ENCODE peak calls at places on chromosomes 16 and 17, in six cellular contexts. S is left lung, B is A549, Q is upper lobe of left lung, O is MCF 10A, M is ascending aorta. N is an unnamed sample.

GRCh38 chr17:7211512-7212277 is 7.9 kb downstream of the DLG4 start:
- DNase-seq in S (no peak), B (no peak), Q (no peak), O (no peak), M (no peak), N (no peak)

GRCh38 chr17:74807925-74808324 is 31.8 kb upstream of the NAT9 start:
- DNase-seq in S (no peak), B (no peak), Q (no peak), O (no peak), M (no peak), N (no peak)

GRCh38 chr17:61474235-61474927 is 22.2 kb downstream of the TBX4 start:
- DNase-seq in S (peak), B (no peak), Q (no peak), O (peak), M (no peak), N (no peak)

GRCh38 chr17:68861602-68862001 is 93.6 kb downstream of the ABCA8 start:
- DNase-seq in S (no peak), B (no peak), Q (no peak), O (no peak), M (no peak), N (no peak)

GRCh38 chr16:57373117-57373947 is 1.0 kb downstream of the CX3CL1 start:
- DNase-seq in S (no peak), B (no peak), Q (no peak), O (no peak), M (no peak), N (no peak)

GRCh38 chr16:72481419-72481818 is 309.5 kb upstream of the PMFBP1 start:
- DNase-seq in S (no peak), B (no peak), Q (no peak), O (peak), M (no peak), N (no peak)

GRCh38 chr17:37019745-37020129 is 71.0 kb downstream of the AATF start:
- DNase-seq in S (no peak), B (no peak), Q (no peak), O (no peak), M (no peak), N (no peak)

GRCh38 chr17:47742319-47743181 is 9.5 kb downstream of the TBX21 start:
- DNase-seq in S (no peak), B (no peak), Q (peak), O (no peak), M (peak), N (peak)

GRCh38 chr17:1511756-1512321 is 4.6 kb downstream of the INPP5K start:
- DNase-seq in S (no peak), B (no peak), Q (no peak), O (peak), M (peak), N (no peak)

GRCh38 chr17:28295677-28296578 is 23.1 kb upstream of the TMEM97 start:
- DNase-seq in S (no peak), B (no peak), Q (no peak), O (no peak), M (no peak), N (no peak)

GRCh38 chr16:77093999-77094398 is 97.0 kb upstream of the MON1B start:
- DNase-seq in S (no peak), B (no peak), Q (no peak), O (no peak), M (no peak), N (no peak)

GRCh38 chr16:61194573-61194972 is 841.7 kb downstream of the CDH8 start:
- DNase-seq in S (no peak), B (no peak), Q (no peak), O (no peak), M (no peak), N (no peak)

GRCh38 chr16:55622930-55623561 is 32.7 kb upstream of the SLC6A2 start:
- DNase-seq in S (no peak), B (peak), Q (peak), O (peak), M (no peak), N (no peak)

GRCh38 chr16:77951788-77952187 is 70.6 kb upstream of the CLEC3A start:
- DNase-seq in S (no peak), B (peak), Q (no peak), O (peak), M (no peak), N (no peak)

GRCh38 chr17:28657756-28658155 is 4.0 kb downstream of the SDF2 start:
- DNase-seq in S (no peak), B (no peak), Q (no peak), O (no peak), M (no peak), N (no peak)

GRCh38 chr17:4998666-4999428 is 1.1 kb downstream of the KIF1C start:
- DNase-seq in S (no peak), B (peak), Q (peak), O (no peak), M (no peak), N (no peak)

GRCh38 chr16:81920498-81920897 is 90.8 kb downstream of the SDR42E1 start:
- DNase-seq in S (no peak), B (no peak), Q (no peak), O (no peak), M (no peak), N (no peak)

GRCh38 chr17:19718613-19719364 is 2.4 kb upstream of the SLC47A2 start:
- DNase-seq in S (peak), B (no peak), Q (no peak), O (peak), M (no peak), N (no peak)

GRCh38 chr16:48536600-48537200 is 73.3 kb downstream of the N4BP1 start:
- DNase-seq in S (peak), B (no peak), Q (no peak), O (no peak), M (no peak), N (peak)

GRCh38 chr17:78058001-78058400 is 70.6 kb downstream of the TMC6 start:
- DNase-seq in S (no peak), B (no peak), Q (no peak), O (no peak), M (no peak), N (no peak)

GRCh38 chr17:1713878-1714487 is 3.8 kb upstream of the TLCD2 start:
- DNase-seq in S (no peak), B (peak), Q (peak), O (peak), M (peak), N (no peak)

GRCh38 chr17:8789743-8790142 is 9.4 kb downstream of the MFSD6L start:
- DNase-seq in S (no peak), B (no peak), Q (no peak), O (no peak), M (no peak), N (no peak)

GRCh38 chr17:45729284-45729907 is 54.7 kb upstream of the CRHR1 start:
- DNase-seq in S (no peak), B (no peak), Q (no peak), O (no peak), M (no peak), N (no peak)

GRCh38 chr16:62041401-62041800 is 5.2 kb upstream of the CDH8 start:
- DNase-seq in S (no peak), B (peak), Q (no peak), O (peak), M (no peak), N (no peak)

GRCh38 chr16:8519643-8520042 is 70.7 kb downstream of the TMEM114 start:
- DNase-seq in S (no peak), B (no peak), Q (no peak), O (no peak), M (no peak), N (no peak)

GRCh38 chr17:14080847-14081251 is 11.5 kb downstream of the COX10 start:
- DNase-seq in S (no peak), B (no peak), Q (no peak), O (no peak), M (no peak), N (no peak)

GRCh38 chr17:64505320-64506200 is 529 bp downstream of the DDX5 start:
- DNase-seq in S (peak), B (peak), Q (peak), O (peak), M (peak), N (peak)

GRCh38 chr17:82302498-82302963 is 14.9 kb downstream of the CD7 start:
- DNase-seq in S (no peak), B (no peak), Q (peak), O (no peak), M (no peak), N (no peak)

GRCh38 chr16:47477680-47478079 is 16.5 kb downstream of the PHKB start:
- DNase-seq in S (no peak), B (no peak), Q (no peak), O (peak), M (no peak), N (no peak)

GRCh38 chr16:46899443-46900143 is 15.4 kb downstream of the GPT2 start:
- DNase-seq in S (no peak), B (no peak), Q (peak), O (no peak), M (no peak), N (no peak)

GRCh38 chr16:83002351-83003334 is 375.9 kb downstream of the CDH13 start:
- DNase-seq in S (no peak), B (no peak), Q (no peak), O (peak), M (no peak), N (no peak)

DNA sequence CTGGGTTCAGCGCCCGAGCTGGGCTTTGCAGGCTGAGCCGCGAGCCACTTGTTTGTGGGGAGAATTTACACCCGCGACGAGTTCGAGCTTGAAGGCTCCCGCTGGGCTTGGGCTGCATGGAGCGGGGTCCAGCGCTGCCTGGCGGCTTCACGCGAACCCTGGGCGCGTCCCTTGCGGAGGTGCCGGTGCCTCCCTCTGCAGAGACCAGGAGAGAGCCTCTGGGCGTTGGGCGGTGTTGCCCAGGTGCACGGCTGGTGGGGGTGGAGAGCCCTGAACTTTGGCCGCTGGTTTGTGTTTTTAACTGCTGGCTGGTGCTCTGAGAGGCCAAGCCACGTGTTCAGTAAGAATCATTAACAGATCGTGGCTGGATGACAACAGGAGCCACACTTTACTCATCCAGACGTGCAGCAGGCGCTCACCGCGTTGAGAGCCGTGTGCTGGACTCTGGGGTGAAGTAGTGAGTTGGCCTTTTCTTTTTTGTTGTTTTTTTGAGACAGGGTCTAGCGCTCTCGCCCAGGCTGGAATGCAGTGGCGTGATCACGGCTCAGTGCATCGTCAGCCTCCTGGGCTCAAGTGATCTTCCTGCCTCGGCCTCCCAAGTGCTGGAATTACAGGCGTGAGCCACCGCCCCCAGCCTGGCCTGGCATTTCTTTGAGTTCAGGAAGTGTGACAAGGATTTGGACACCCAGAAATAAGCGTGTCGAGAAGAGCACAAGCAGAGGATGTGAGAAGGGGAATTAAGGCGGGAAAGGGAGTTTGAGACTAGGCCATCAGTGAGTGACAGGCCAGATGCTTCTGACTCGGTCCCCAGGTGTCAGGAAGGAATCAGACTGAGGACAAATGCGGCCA is 827 bp downstream of the CDK10 start:
- DNase-seq in S (no peak), B (peak), Q (no peak), O (peak), M (no peak), N (no peak)
- TF ChIP-seq CTCF in S (no peak), B (no peak), Q (no peak), O (no peak), M (no peak), N (no peak)

GRCh38 chr16:74817851-74818250 is 43.2 kb upstream of the FA2H start:
- DNase-seq in S (no peak), B (no peak), Q (no peak), O (no peak), M (no peak), N (peak)
- TF ChIP-seq CTCF in S (no peak), B (no peak), Q (no peak), O (no peak), M (no peak), N (no peak)

GRCh38 chr17:3647251-3647650 is 10.7 kb downstream of the CTNS start:
- DNase-seq in S (no peak), B (no peak), Q (no peak), O (no peak), M (no peak), N (no peak)

GRCh38 chr17:3645310-3645709 is 8.8 kb downstream of the CTNS start:
- DNase-seq in S (no peak), B (no peak), Q (no peak), O (no peak), M (no peak), N (no peak)

DNA sequence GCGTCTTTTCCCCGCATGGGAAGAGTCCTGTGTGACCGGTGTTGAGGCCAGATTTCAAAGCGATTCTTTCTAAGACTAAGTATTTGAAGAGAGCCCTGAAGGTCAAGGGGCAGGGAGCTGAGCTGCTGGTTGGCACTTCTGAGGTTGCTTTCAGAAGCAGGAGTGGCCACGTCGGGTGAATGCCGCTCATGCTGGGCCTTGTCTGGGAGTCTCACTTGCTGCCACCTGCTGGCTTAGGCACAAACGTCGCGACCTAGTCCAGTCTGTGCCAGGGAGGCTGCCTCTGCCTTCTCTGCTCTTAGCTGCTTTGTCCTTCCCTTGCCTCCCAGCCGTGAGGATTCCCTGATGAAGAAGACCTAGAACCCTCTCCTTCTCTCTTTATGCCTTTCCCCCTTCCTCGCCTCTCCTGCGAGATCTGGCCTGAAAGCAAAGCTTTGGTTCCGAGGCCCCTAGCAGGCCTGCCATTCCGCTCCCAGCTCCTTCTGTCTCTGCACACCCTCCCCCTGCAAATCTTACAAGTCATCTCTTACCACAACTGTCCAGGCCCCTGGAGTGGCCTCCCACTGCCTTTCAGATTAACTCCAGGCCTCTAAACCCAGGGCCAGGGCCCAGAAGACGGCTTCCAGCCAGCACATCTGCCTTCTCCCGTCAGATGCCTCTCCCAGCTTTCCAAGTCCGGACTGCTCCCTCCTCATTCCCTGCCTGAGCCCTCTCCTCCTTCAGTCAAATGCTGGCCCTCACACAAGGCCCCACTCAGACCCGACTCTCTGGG is 11.4 kb downstream of the CTNS start:
- DNase-seq in S (no peak), B (peak), Q (no peak), O (peak), M (no peak), N (no peak)
- TF ChIP-seq CTCF in S (no peak), B (peak), Q (no peak), O (peak), M (peak), N (peak)

DNA sequence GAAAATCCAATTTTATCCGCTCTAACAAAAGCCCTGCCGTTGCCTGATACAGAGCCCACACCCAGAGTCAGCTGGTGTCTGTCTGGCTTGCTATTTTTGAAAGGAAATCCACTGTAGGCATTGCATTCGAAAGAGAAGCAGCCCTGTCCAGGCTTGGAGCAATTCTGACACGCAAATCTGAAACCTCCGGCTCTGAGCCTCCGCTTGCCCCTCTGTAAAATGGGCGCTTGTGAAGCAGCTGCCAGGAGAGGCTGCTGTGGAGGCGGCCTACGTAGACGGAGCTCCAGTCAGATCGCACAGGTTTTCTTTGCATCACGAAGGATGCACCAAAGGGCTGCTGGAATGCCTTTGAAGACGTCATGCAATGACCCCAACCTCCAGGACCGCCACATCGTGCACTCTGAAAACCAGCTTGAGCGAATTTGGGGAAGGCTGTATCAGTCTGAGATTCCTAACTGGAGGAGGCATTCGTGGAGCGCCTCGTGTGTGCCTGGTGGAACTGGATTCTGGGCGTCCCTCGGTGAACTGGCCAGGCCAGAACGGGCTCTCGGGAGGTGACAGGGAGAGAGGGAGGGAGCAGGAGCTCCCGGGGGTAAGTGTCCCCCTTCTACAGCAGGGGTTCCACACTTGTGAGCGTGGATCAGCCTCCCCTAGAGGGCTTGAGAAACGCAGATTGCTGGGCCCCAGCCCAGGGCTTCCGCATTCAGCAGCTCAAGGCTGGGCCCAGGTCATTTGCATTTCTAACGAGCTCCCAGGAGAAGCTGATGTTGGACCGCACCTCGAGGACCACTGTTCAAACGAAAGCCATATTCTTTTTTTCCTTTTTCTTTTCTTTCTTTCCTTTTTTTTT is 215.5 kb downstream of the MRTFB start:
- DNase-seq in S (no peak), B (no peak), Q (no peak), O (no peak), M (no peak), N (no peak)
- TF ChIP-seq CTCF in S (no peak), B (no peak), Q (no peak), O (no peak), M (no peak), N (no peak)

DNA sequence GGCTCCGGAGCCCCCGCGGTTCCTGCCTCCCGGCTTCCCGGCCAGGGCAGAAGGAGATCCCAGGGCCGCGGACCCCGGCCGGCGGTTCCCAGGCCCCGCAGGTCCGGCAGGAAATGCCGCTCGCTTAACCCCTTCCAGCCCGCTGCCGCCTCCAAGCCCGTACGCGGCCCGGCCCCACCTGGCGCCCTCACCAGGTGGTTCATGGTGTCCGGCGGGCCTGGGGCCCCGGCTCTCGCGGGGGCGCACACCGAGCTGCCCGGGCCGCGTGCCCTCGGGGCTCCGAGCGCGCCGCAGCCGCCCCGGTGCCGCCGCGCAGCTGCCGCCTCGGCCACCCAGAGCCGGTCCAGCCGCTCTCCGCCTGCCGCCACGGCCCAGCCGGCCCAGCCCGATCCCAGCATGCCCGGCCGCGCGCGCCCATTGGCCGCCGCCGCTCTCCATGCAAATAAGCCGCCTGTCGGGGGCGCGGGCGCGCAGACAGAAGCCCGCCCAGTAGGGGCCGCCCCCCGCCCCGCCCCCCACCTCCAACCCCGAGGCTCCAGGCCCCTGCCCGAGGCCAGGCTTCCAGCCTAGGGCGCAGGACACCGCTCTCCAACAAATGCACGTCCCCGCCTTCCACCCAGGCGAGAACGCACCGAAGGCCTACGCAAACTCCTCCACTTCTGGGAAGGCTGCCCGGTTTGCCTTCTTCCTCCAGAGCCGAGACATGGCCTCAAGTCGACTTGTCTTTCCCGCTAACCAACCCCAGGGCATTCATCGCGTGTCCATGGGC is at the start of gene BCAR1:
- DNase-seq in S (peak), B (peak), Q (peak), O (peak), M (peak), N (peak)
- TF ChIP-seq CTCF in S (no peak), B (no peak), Q (no peak), O (no peak), M (peak), N (peak)

DNA sequence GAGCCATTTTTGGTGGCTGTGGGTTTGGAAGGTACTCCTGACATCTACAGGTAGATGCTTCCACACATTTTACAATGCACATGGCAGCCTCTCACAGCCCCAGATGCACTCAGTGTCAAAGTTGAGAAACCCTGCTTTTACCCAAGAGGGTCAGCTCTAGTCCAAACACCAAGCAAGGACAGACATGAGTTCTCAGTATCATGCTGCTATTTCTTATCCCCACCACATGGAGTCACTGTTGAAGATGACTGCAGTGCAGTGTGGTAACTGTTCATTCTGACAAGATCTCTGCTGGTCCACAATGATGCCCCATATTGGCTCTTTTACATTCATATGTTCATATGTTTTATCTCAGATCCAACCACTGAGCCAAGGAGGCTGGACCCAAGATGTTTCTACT is 50.5 kb upstream of the SALL1 start:
- DNase-seq in S (no peak), B (no peak), Q (no peak), O (no peak), M (no peak), N (no peak)
- TF ChIP-seq CTCF in S (no peak), B (no peak), Q (no peak), O (no peak), M (no peak), N (no peak)

N was measured in osteocyte.